ENCODE peak calls at places on chromosomes 12 and 14, in nine cellular contexts. Y, Z, N, P, A, Q, M, I and B are unnamed samples. For H3K4me1, the result is how much of the 10 kb centered on the place peaks cover.

GRCh38 chr14:68627868-68628604 is 164.8 kb downstream of the ZFP36L1 start:
- DNase-seq in Y (peak), Z (peak), N (no peak), P (peak), A (peak), Q (peak), M (peak), I (peak), B (no peak)

GRCh38 chr12:99053599-99054362 is 408.7 kb downstream of the APAF1 start:
- DNase-seq in Y (no peak), Z (no peak), N (no peak), P (no peak), A (no peak), Q (no peak), M (no peak), I (no peak), B (no peak)

GRCh38 chr12:46264057-46264456 is 4.8 kb downstream of the SLC38A1 start:
- DNase-seq in Y (no peak), Z (no peak), N (no peak), P (no peak), A (no peak), Q (no peak), M (no peak), I (no peak), B (no peak)

GRCh38 chr14:31261859-31262739 is 54.5 kb upstream of the HECTD1 start:
- DNase-seq in Y (no peak), Z (no peak), N (peak), P (peak), A (no peak), Q (no peak), M (no peak), I (peak), B (no peak)

GRCh38 chr14:53784688-53785087 is 171.9 kb downstream of the BMP4 start:
- DNase-seq in Y (no peak), Z (no peak), N (no peak), P (no peak), A (no peak), Q (no peak), M (no peak), I (no peak), B (no peak)

GRCh38 chr12:101759396-101760047 is 20.3 kb upstream of the SYCP3 start:
- DNase-seq in Y (no peak), Z (no peak), N (no peak), P (no peak), A (peak), Q (peak), M (no peak), I (no peak), B (no peak)

GRCh38 chr14:105333020-105333490 is 18.5 kb downstream of the PACS2 start:
- DNase-seq in Y (no peak), Z (no peak), N (no peak), P (peak), A (no peak), Q (no peak), M (no peak), I (peak), B (peak)

GRCh38 chr12:67909091-67909531 is 80.1 kb upstream of the IFNG-AS1 start:
- DNase-seq in Y (no peak), Z (no peak), N (no peak), P (no peak), A (no peak), Q (no peak), M (no peak), I (no peak), B (no peak)

GRCh38 chr12:9364224-9365176 is 156.3 kb upstream of the PZP start:
- DNase-seq in Y (no peak), Z (no peak), N (no peak), P (no peak), A (peak), Q (peak), M (no peak), I (no peak), B (no peak)

GRCh38 chr12:15534870-15535269 is 212.6 kb downstream of the PTPRO start:
- DNase-seq in Y (no peak), Z (no peak), N (no peak), P (no peak), A (no peak), Q (no peak), M (no peak), I (no peak), B (no peak)

GRCh38 chr12:88957358-88957757 is 377.1 kb upstream of the KITLG start:
- DNase-seq in Y (no peak), Z (no peak), N (no peak), P (no peak), A (no peak), Q (no peak), M (no peak), I (no peak), B (peak)
- H3K4me1 ChIP-seq in Y (under half), Z (under half), N (under half), P (under half), A (under half), Q (under half), M (under half), I (under half), B (under half)

DNA sequence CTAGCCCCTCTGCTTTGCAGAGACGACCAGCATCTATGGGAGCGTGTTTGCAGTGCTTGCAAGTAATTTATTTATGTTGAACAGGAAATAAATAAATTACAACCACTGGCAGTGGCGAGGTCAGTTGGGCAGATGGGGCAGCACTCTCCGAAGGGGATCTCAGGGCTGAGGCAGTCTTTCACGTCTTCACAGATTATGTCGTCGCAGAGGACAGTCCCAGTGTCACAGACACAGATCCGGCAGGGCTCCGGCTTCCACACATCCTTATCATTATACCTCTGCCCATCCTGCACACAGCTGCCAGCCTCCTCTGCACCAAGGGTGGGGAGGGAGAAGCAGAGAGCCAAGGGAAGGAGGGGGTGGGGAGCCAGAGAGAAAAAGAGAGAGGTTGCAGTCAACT is 4.5 kb downstream of the COL2A1 start:
- DNase-seq in Y (no peak), Z (no peak), N (no peak), P (no peak), A (no peak), Q (no peak), M (no peak), I (no peak), B (no peak)
- H3K4me1 ChIP-seq in Y (half or more), Z (under half), N (under half), P (under half), A (under half), Q (under half), M (under half), I (under half), B (under half)

DNA sequence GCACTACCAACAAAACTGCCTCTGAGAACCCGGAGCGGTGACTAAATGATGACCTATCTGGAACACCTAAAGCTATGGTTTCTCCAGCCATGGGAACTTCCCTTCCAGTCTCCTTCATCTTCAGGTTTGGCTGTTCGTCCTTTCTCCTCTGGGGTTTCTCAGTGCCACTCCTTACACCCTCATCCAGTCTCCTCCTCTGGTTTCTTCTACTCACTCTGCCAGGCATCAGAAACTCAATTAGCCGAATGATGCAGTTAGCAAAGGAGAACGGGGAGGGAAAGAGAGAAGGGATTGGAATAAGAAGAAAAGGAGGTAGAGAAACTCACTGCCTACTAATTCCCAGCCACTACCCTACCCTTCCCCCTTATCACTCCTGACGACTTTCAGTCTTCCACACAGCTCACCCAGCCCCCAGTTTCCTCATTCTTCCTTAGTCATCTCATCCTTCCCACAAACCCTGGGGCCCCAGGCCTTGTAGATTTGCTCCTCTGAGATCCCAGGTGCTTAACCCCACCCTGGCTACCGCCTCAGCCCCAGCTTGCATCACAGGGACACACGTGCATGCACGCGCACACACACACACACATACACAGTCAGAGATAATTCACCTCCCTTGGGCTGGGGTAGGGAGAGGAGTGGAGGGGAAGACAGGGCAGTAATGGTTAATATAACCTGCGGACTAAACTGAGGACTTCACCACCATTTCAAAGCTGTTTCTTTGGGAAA is 13.0 kb downstream of the FGD6 start:
- DNase-seq in Y (no peak), Z (no peak), N (peak), P (no peak), A (no peak), Q (peak), M (no peak), I (peak), B (no peak)
- H3K4me1 ChIP-seq in Y (half or more), Z (under half), N (under half), P (under half), A (under half), Q (under half), M (under half), I (half or more), B (under half)

GRCh38 chr14:21102472-21103164 is 1.8 kb downstream of the TMEM253 start:
- DNase-seq in Y (no peak), Z (no peak), N (no peak), P (no peak), A (no peak), Q (peak), M (no peak), I (no peak), B (no peak)

GRCh38 chr14:21103710-21104447 is 3.0 kb downstream of the TMEM253 start:
- DNase-seq in Y (peak), Z (peak), N (peak), P (peak), A (peak), Q (peak), M (peak), I (peak), B (peak)

GRCh38 chr14:21103165-21103709 is 2.4 kb downstream of the TMEM253 start:
- DNase-seq in Y (no peak), Z (no peak), N (no peak), P (no peak), A (no peak), Q (peak), M (no peak), I (no peak), B (no peak)

GRCh38 chr14:21100931-21101330 is at the start of gene TMEM253:
- DNase-seq in Y (no peak), Z (no peak), N (no peak), P (no peak), A (no peak), Q (no peak), M (no peak), I (no peak), B (no peak)

GRCh38 chr14:21101802-21102413 is 1.0 kb downstream of the TMEM253 start:
- DNase-seq in Y (no peak), Z (no peak), N (no peak), P (no peak), A (no peak), Q (peak), M (no peak), I (no peak), B (no peak)
- H3K4me1 ChIP-seq in Y (half or more), Z (under half), N (under half), P (under half), A (under half), Q (under half), M (under half), I (under half), B (under half)

DNA sequence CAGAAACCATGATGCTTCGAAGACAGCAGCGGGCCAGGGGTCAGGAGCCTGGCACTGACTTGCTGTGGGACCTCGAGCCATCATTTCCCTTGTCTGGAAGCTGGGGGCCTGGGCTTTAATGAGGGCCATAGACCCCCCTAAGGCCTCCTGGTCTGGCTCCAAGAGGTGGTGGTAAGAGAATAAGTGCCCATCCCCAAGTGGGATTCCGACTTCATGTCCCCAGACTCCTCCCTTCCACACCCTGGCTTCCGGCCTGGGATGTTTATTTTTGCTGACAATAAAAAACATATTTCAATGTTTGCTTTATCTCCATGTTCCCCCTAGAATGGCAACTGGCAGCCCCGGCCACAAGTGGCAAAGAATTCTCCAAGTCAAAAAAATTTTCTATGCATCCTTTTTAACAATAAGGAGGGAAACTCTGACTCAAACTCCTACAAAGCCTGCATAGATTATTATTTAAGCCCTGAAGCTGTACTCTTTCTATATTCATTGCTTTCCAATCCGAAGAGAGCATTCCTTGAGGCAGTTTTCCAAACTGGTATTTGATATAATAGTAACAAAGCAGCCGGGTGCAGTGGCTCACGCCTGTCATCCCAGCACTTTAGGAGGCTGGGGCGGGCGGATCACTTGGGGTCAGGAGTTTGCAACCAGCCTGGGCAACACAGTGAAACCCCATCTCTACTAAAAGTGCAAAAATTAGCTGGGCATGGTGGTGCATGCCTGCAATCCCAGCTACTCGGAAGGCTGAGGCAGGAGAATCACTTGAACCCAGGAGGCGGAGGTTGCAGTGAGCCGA is 84.0 kb downstream of the ITPK1 start:
- DNase-seq in Y (no peak), Z (no peak), N (no peak), P (no peak), A (no peak), Q (no peak), M (no peak), I (no peak), B (no peak)
- H3K4me1 ChIP-seq in Y (half or more), Z (under half), N (under half), P (under half), A (under half), Q (under half), M (under half), I (under half), B (under half)

GRCh38 chr12:124919646-124920352 is 5.3 kb upstream of the UBC start:
- DNase-seq in Y (no peak), Z (no peak), N (peak), P (no peak), A (peak), Q (peak), M (peak), I (no peak), B (no peak)
- H3K4me1 ChIP-seq in Y (under half), Z (under half), N (under half), P (under half), A (half or more), Q (under half), M (half or more), I (half or more), B (under half)

GRCh38 chr12:124024790-124025189 is 51.8 kb downstream of the ZNF664 start:
- DNase-seq in Y (no peak), Z (no peak), N (no peak), P (no peak), A (no peak), Q (no peak), M (no peak), I (no peak), B (no peak)
- H3K4me1 ChIP-seq in Y (under half), Z (under half), N (under half), P (under half), A (under half), Q (under half), M (under half), I (under half), B (under half)

DNA sequence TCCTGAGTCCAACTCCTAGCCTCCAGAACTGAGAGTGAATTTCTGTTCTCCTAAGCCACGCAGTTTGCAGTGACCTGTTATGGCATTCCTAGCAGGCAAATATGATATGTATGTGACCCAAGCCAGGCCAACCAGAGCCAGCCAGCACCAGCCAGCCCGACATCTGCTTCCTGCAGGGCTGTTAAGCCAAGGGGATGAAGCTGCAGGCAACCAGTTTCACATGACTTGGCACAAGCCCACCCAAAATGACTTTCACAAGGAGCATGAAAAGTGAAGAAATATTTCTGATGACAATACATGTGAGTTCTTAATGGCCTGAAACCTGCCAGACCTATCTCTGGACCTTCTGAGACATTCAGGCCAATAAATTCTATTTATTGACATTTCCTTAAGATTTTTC is 68.1 kb downstream of the ITPK1 start:
- DNase-seq in Y (no peak), Z (no peak), N (no peak), P (no peak), A (no peak), Q (no peak), M (no peak), I (no peak), B (no peak)
- H3K4me1 ChIP-seq in Y (half or more), Z (under half), N (under half), P (under half), A (under half), Q (under half), M (under half), I (half or more), B (half or more)

GRCh38 chr12:106110626-106111300 is 28.0 kb downstream of the NUAK1 start:
- DNase-seq in Y (peak), Z (no peak), N (no peak), P (peak), A (no peak), Q (no peak), M (no peak), I (no peak), B (no peak)
- H3K4me1 ChIP-seq in Y (half or more), Z (under half), N (under half), P (under half), A (under half), Q (under half), M (under half), I (half or more), B (under half)